ENCODE peak calls at places on chromosomes 5 and 9, in nine cellular contexts. V is GM23248, X is substantia nigra, I is ascending aorta, L is gastrocnemius medialis, H is upper lobe of right lung, N is psoas muscle, C is colonic mucosa, J is mesendoderm. M is an unnamed sample.

GRCh38 chr9:90167920-90168319 is 474.7 kb downstream of the DIRAS2 start:
- DNase-seq in N (no peak), C (no peak), L (no peak), X (no peak), J (no peak), V (no peak), I (no peak), H (no peak), M (no peak)

GRCh38 chr9:134624827-134625181 is 16.8 kb upstream of the COL5A1 start:
- DNase-seq in L (no peak), J (peak), N (no peak), X (no peak), C (no peak), V (peak), H (peak), I (no peak), M (no peak)

GRCh38 chr9:81389569-81389993 is 299.8 kb downstream of the TLE1 start:
- DNase-seq in J (peak), I (no peak), H (no peak), X (no peak), N (peak), L (no peak), V (peak), C (no peak), M (peak)

GRCh38 chr5:139654875-139655491 is 6.8 kb downstream of the CXXC5 start:
- DNase-seq in H (no peak), I (no peak), L (no peak), X (no peak), J (no peak), N (no peak), C (no peak), V (no peak), M (no peak)

GRCh38 chr9:21591221-21592062 is 109.3 kb upstream of the IFNE start:
- DNase-seq in L (peak), H (no peak), N (peak), J (peak), X (no peak), C (no peak), V (peak), I (peak), M (peak)

GRCh38 chr9:72526901-72527800 is 5.7 kb downstream of the TMC1 start:
- DNase-seq in N (peak), X (peak), J (peak), H (peak), I (peak), C (peak), V (peak), L (peak), M (no peak)

GRCh38 chr9:98328770-98329169 is 73.3 kb upstream of the TBC1D2 start:
- DNase-seq in I (no peak), H (no peak), N (no peak), L (no peak), X (no peak), J (no peak), V (no peak), C (no peak), M (no peak)

GRCh38 chr5:3142261-3143027 is 391.0 kb upstream of the IRX2 start:
- DNase-seq in C (no peak), L (no peak), J (no peak), N (no peak), I (no peak), H (no peak), V (no peak), X (no peak), M (no peak)

GRCh38 chr5:71697967-71698366 is 21.1 kb upstream of the CARTPT start:
- DNase-seq in L (no peak), H (no peak), X (no peak), C (no peak), V (no peak), J (peak), N (no peak), I (no peak), M (no peak)

GRCh38 chr5:78677777-78678668 is 29.5 kb upstream of the LHFPL2 start:
- DNase-seq in J (peak), H (no peak), L (peak), V (peak), X (no peak), I (no peak), N (peak), C (peak), M (peak)

GRCh38 chr9:121985792-121986494 is 107.2 kb downstream of the TTLL11 start:
- DNase-seq in C (no peak), J (no peak), L (peak), H (no peak), V (peak), N (peak), X (peak), I (no peak), M (no peak)

GRCh38 chr9:76453785-76454184 is 5.2 kb upstream of the GCNT1 start:
- DNase-seq in H (no peak), N (no peak), V (peak), X (no peak), L (no peak), C (no peak), J (no peak), I (no peak), M (no peak)

GRCh38 chr9:133612051-133612450 is 2.9 kb upstream of the FAM163B start:
- DNase-seq in I (no peak), V (no peak), L (no peak), N (no peak), X (no peak), J (no peak), C (no peak), H (no peak), M (no peak)

GRCh38 chr5:171893290-171893890 is 107.8 kb downstream of the SMIM23 start:
- DNase-seq in L (no peak), V (peak), C (no peak), N (no peak), I (no peak), X (no peak), H (no peak), J (no peak), M (no peak)

GRCh38 chr5:61896811-61897210 is 409.2 kb upstream of the KIF2A start:
- DNase-seq in V (no peak), N (no peak), C (no peak), X (no peak), L (no peak), J (no peak), H (no peak), I (no peak), M (no peak)

GRCh38 chr5:64180661-64181343 is 15.2 kb downstream of the RNF180 start:
- DNase-seq in L (no peak), J (peak), V (peak), I (no peak), X (no peak), H (no peak), N (no peak), C (no peak), M (no peak)

GRCh38 chr9:96856363-96857286 is 2.3 kb upstream of the ZNF782 start:
- DNase-seq in X (no peak), J (peak), C (peak), V (peak), L (no peak), N (peak), H (peak), I (no peak), M (no peak)

GRCh38 chr9:113221800-113222481 is 597 bp downstream of the SLC31A1 start:
- DNase-seq in H (no peak), J (peak), V (no peak), C (no peak), N (no peak), I (no peak), L (no peak), X (no peak), M (no peak)

GRCh38 chr5:10892135-10892910 is 131.3 kb upstream of the DAP start:
- DNase-seq in I (no peak), N (no peak), J (no peak), L (no peak), H (no peak), V (peak), C (no peak), X (no peak), M (no peak)

GRCh38 chr9:127712851-127713250 is 2.6 kb downstream of the PTRH1 start:
- DNase-seq in I (no peak), V (no peak), N (no peak), H (no peak), X (no peak), J (no peak), C (no peak), L (no peak), M (no peak)

GRCh38 chr9:127715443-127716337 is at the start of the genes PTRH1 and TTC16:
- DNase-seq in J (peak), C (peak), N (peak), V (peak), H (peak), I (peak), L (peak), X (peak), M (peak)

GRCh38 chr9:127716412-127716811 is 533 bp downstream of the TTC16 start:
- DNase-seq in L (no peak), N (no peak), J (no peak), X (no peak), H (no peak), C (no peak), V (no peak), I (no peak), M (no peak)

GRCh38 chr9:127714020-127714835 is 1.2 kb downstream of the PTRH1 start:
- DNase-seq in J (no peak), C (no peak), N (no peak), I (no peak), H (no peak), X (no peak), L (no peak), V (peak), M (no peak)

DNA sequence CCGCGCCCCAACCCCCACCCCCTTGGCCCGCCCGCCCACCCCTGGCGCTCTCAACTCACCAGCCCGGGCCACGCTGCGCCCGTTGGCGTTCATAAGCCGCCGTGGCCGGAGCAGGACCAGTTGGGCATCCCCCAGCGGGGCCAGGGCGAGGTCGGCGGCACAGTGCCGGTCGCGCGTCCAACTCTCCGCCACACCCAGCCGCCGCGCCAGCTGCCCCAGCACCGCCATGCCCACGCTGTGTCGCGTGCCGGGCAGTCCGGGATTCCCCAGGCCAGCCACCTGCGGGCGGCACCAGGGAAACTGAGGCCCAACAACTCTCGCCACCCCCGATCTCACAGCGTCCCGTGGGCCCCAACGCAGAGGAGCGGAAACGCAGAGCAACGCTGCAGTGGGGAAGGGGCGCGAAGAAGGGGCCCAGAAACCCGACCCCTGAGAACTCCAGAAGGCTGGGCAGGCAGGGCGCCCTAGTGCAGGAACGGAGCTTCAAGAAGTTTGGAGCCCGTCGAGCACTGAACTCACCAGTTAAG is 484 bp downstream of the PTRH1 start:
- DNase-seq in I (no peak), V (peak), J (no peak), H (no peak), C (peak), N (no peak), X (no peak), L (no peak), M (no peak)
- H3K27ac ChIP-seq in I (peak), V (peak), J (no peak), H (peak), C (peak), N (peak), X (peak), L (peak), M (peak)

GRCh38 chr5:43019293-43019614 is 20.9 kb downstream of the ANXA2R start:
- DNase-seq in X (no peak), J (no peak), V (no peak), H (no peak), N (no peak), C (no peak), L (no peak), I (no peak), M (no peak)
- H3K27ac ChIP-seq in X (no peak), J (no peak), V (peak), H (peak), N (peak), C (peak), L (peak), I (peak), M (peak)

GRCh38 chr5:82754759-82755158 is 322.4 kb downstream of the TMEM167A start:
- DNase-seq in C (no peak), J (no peak), V (no peak), L (no peak), X (no peak), I (no peak), H (no peak), N (no peak), M (no peak)

GRCh38 chr5:82749453-82749852 is 327.7 kb downstream of the TMEM167A start:
- DNase-seq in L (no peak), V (no peak), C (no peak), X (no peak), N (no peak), I (no peak), H (no peak), J (no peak), M (no peak)

GRCh38 chr5:82758881-82759280 is 318.3 kb downstream of the TMEM167A start:
- DNase-seq in C (no peak), X (no peak), I (no peak), V (no peak), N (no peak), J (no peak), H (no peak), L (no peak), M (no peak)

GRCh38 chr5:82753374-82753773 is 323.8 kb downstream of the TMEM167A start:
- DNase-seq in J (no peak), V (no peak), C (no peak), I (no peak), X (no peak), N (no peak), L (no peak), H (no peak), M (no peak)

DNA sequence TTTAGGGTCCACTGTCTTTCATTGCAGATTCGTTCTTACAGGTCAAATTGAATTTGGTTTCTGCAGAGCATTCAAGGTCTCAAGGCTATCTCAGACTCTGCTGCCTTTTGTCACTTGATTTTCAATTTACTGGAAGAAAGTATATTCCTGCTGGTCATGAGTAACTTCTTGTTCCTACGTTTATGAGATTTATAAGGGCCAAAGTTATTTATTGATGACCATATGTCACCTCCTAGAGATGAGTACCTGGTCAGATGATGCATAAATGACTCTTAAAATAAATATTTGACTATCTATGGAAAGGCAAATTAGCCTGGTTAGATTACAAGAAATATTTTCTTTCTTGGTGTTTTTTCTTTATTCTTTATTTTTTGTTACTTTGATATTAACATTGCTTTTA is 322.8 kb downstream of the TMEM167A start:
- DNase-seq in V (no peak), N (no peak), X (no peak), J (no peak), H (no peak), L (no peak), I (no peak), C (no peak), M (no peak)
- H3K27ac ChIP-seq in V (no peak), N (no peak), X (no peak), J (no peak), H (no peak), L (no peak), I (no peak), C (no peak), M (no peak)

GRCh38 chr9:93183663-93184438 is at the start of gene WNK2:
- DNase-seq in V (peak), J (peak), X (no peak), H (no peak), L (no peak), C (peak), I (no peak), N (peak), M (no peak)
- H3K27ac ChIP-seq in V (no peak), J (no peak), X (no peak), H (no peak), L (peak), C (no peak), I (no peak), N (peak), M (no peak)